ENCODE peak calls at places on chromosome 7, in four cellular contexts. One of them, this sample, is unnamed.

GRCh38 chr7:81845628-81846259 is 75.9 kb upstream of the HGF start:
- DNase-seq in K562: no peak
- DNase-seq in HepG2: no peak
- DNase-seq in H1: no peak
- DNase-seq in this sample: no peak

GRCh38 chr7:150850273-150850672 is 2.0 kb upstream of the AOC1 start:
- DNase-seq in H1: no peak
- DNase-seq in HepG2: no peak
- DNase-seq in K562: no peak
- DNase-seq in this sample: no peak

GRCh38 chr7:19558527-19558926 is 150.3 kb downstream of the POLR1F start:
- DNase-seq in HepG2: no peak
- DNase-seq in H1: no peak
- DNase-seq in K562: no peak
- DNase-seq in this sample: no peak

GRCh38 chr7:130426541-130426940 is 14.3 kb downstream of the CEP41 start:
- DNase-seq in HepG2: no peak
- DNase-seq in H1: no peak
- DNase-seq in K562: no peak
- DNase-seq in this sample: no peak

GRCh38 chr7:80288175-80289122 is 153.8 kb downstream of the GNAI1 start:
- DNase-seq in H1: peak; percentile 5
- DNase-seq in K562: no peak
- DNase-seq in HepG2: peak; percentile 15
- DNase-seq in this sample: no peak

GRCh38 chr7:27154901-27155815 is 1.3 kb downstream of the HOXA7 start:
- DNase-seq in H1: no peak
- DNase-seq in HepG2: no peak
- DNase-seq in K562: no peak
- DNase-seq in this sample: no peak

GRCh38 chr7:153224890-153225289 is 465.3 kb downstream of the ACTR3B start:
- DNase-seq in H1: no peak
- DNase-seq in K562: no peak
- DNase-seq in HepG2: no peak
- DNase-seq in this sample: no peak

GRCh38 chr7:139252451-139252850 is 21.4 kb downstream of the UBN2 start:
- DNase-seq in H1: no peak
- DNase-seq in K562: no peak
- DNase-seq in HepG2: no peak
- DNase-seq in this sample: no peak

GRCh38 chr7:11345621-11346020 is 371.9 kb downstream of the PHF14 start:
- DNase-seq in HepG2: no peak
- DNase-seq in H1: no peak
- DNase-seq in K562: no peak
- DNase-seq in this sample: no peak

GRCh38 chr7:105829681-105830322 is 46.6 kb downstream of the ATXN7L1 start:
- DNase-seq in H1: no peak
- DNase-seq in K562: no peak
- DNase-seq in HepG2: no peak
- DNase-seq in this sample: no peak

GRCh38 chr7:64883113-64883905 is 19.8 kb upstream of the ZNF273 start:
- DNase-seq in HepG2: no peak
- DNase-seq in K562: no peak
- DNase-seq in H1: no peak
- DNase-seq in this sample: no peak

GRCh38 chr7:129332354-129333056 is 101.7 kb upstream of the STRIP2 start:
- DNase-seq in HepG2: no peak
- DNase-seq in H1: no peak
- DNase-seq in K562: no peak
- DNase-seq in this sample: peak; percentile 37

GRCh38 chr7:129327076-129327475 is 102.2 kb downstream of the AHCYL2 start:
- DNase-seq in HepG2: no peak
- DNase-seq in K562: no peak
- DNase-seq in H1: no peak
- DNase-seq in this sample: no peak
- TF ChIP-seq PHF8 in HepG2: no peak
- TF ChIP-seq PHF8 in K562: no peak
- TF ChIP-seq PHF8 in H1: no peak
- TF ChIP-seq PHF8 in this sample: no peak

DNA sequence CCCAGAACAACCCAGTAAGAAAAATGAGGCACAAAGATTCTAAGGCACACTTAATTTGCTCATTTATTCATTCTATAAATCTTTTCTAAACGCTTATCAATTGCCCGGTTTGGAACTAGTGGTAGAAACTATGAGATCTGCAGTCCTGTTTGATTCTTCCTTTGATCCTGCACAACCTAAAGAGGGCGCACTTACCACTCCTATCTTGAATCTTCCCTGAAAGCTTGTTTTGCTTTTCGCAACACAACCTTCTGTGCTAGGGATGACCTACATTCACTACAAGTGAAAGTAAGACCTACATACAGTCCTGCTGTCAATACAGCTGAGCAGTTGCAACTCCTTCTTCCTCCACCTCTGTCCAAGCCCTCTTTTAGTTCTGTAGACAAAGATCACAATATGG is 12.6 kb upstream of the ARL4A start:
- DNase-seq in H1: no peak
- DNase-seq in K562: peak; percentile 32
- DNase-seq in HepG2: peak; percentile 84
- DNase-seq in this sample: no peak
- TF ChIP-seq PHF8 in H1: no peak
- TF ChIP-seq PHF8 in K562: no peak
- TF ChIP-seq PHF8 in HepG2: no peak
- TF ChIP-seq PHF8 in this sample: no peak

GRCh38 chr7:44329888-44330287 is 4.5 kb upstream of the CAMK2B start:
- DNase-seq in K562: no peak
- DNase-seq in H1: no peak
- DNase-seq in HepG2: no peak
- DNase-seq in this sample: no peak

GRCh38 chr7:44334734-44335097 is 9.3 kb upstream of the CAMK2B start:
- DNase-seq in K562: no peak
- DNase-seq in HepG2: no peak
- DNase-seq in H1: no peak
- DNase-seq in this sample: no peak

GRCh38 chr7:44335184-44335583 is 9.8 kb upstream of the CAMK2B start:
- DNase-seq in H1: no peak
- DNase-seq in K562: no peak
- DNase-seq in HepG2: no peak
- DNase-seq in this sample: no peak

GRCh38 chr7:44331682-44332081 is 6.3 kb upstream of the CAMK2B start:
- DNase-seq in HepG2: no peak
- DNase-seq in H1: no peak
- DNase-seq in K562: no peak
- DNase-seq in this sample: no peak

DNA sequence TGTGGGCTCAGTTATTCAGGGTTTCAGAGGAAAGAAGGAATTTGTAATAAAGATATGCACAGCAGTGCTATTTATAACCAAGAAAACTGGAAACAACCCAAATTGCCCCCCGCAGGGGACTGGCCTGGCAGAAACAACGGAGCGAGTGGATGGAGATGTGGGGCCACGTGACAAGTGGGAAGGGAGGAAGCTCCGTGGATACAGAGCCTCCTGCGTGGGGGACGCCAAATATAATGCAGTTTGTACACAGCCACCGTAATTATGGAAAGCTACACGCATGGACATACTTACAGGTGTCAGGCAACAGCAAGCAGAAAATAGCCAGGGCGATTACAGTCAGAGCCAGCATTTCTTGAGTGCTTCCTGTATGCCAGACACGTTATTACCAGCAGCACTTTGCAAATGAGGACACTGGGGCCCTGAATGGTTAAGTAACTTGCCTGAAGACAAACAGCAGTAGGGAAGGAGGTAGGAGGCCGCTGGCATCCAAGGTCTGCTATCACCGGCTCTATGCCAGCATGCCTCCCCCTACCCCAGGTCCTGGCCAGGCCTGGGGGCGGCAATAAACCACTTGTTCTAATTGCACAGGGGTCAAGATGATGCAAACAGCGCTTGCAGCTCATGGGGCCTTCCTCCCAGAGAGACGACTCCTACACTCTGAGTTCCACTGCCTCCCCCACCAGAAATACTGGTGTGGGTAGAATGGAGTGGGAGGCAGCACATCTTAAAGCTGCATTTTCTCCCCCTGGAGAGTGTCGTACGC is 8.8 kb upstream of the CAMK2B start:
- DNase-seq in H1: no peak
- DNase-seq in HepG2: no peak
- DNase-seq in K562: no peak
- DNase-seq in this sample: no peak
- TF ChIP-seq PHF8 in H1: no peak
- TF ChIP-seq PHF8 in HepG2: no peak
- TF ChIP-seq PHF8 in K562: no peak
- TF ChIP-seq PHF8 in this sample: no peak

GRCh38 chr7:23893942-23894890 is 184.2 kb downstream of the STK31 start:
- DNase-seq in H1: no peak
- DNase-seq in HepG2: no peak
- DNase-seq in K562: no peak
- DNase-seq in this sample: no peak
- TF ChIP-seq PHF8 in H1: no peak
- TF ChIP-seq PHF8 in HepG2: no peak
- TF ChIP-seq PHF8 in K562: no peak
- TF ChIP-seq PHF8 in this sample: no peak

GRCh38 chr7:16422917-16423316 is 1.6 kb upstream of the CRPPA start:
- DNase-seq in HepG2: no peak
- DNase-seq in K562: peak; percentile 52
- DNase-seq in H1: no peak
- DNase-seq in this sample: peak; percentile 14
- TF ChIP-seq PHF8 in HepG2: no peak
- TF ChIP-seq PHF8 in K562: no peak
- TF ChIP-seq PHF8 in H1: no peak
- TF ChIP-seq PHF8 in this sample: no peak

DNA sequence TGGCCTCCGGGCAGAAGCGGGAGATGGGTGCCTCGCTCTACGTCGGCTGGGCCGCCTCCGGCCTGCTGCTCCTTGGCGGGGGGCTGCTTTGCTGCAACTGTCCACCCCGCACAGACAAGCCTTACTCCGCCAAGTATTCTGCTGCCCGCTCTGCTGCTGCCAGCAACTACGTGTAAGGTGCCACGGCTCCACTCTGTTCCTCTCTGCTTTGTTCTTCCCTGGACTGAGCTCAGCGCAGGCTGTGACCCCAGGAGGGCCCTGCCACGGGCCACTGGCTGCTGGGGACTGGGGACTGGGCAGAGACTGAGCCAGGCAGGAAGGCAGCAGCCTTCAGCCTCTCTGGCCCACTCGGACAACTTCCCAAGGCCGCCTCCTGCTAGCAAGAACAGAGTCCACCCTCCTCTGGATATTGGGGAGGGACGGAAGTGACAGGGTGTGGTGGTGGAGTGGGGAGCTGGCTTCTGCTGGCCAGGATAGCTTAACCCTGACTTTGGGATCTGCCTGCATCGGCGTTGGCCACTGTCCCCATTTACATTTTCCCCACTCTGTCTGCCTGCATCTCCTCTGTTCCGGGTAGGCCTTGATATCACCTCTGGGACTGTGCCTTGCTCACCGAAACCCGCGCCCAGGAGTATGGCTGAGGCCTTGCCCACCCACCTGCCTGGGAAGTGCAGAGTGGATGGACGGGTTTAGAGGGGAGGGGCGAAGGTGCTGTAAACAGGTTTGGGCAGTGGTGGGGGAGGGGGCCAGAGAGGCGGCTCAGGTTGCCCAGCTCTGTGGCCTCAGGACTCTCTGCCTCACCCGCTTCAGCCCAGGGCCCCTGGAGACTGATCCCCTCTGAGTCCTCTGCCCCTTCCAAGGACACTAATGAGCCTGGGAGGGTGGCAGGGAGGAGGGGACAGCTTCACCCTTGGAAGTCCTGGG is 1.1 kb downstream of the CLDN4 start:
- DNase-seq in HepG2: peak; percentile 58
- DNase-seq in H1: no peak
- DNase-seq in K562: no peak
- DNase-seq in this sample: no peak
- TF ChIP-seq PHF8 in HepG2: no peak
- TF ChIP-seq PHF8 in H1: no peak
- TF ChIP-seq PHF8 in K562: no peak
- TF ChIP-seq PHF8 in this sample: no peak

DNA sequence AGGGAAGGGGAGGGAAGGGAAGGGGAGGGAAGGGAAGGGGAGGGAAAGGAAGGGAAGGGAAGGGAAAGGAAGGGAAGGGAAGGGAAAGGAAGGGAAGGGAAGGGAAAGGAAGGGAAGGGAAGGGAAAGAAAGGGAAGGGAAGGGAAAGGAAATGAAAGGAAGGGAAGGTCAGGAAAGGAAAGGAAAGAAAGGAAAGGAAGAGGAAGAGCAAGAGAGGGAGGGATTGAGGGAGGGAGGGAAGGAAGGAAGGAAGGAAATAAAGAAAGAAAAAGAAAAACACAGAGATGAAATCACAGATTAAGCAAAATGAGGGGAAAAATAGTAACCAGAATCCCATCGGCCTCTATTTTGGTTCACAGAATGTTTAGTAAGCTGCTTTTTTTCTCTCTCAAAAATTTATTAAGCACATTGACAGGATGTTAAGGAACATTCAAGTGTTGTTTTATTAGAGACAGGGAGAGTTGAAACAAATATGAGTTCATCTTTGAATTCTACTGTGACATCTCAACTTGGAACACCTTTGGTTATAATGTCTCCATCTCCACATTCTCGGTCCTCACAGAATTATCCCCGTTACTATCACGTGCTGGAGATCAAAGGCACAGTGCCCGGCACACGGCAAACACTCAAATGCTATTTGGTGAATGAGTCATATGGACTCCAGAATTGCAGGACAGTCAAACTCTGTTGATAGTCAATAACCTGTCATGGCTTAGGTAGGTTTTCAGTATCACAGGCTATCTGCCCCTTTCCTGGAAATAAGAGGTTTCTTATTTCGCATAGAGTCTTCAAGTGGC is 52.4 kb downstream of the ABCB1 start:
- DNase-seq in HepG2: peak; percentile 90
- DNase-seq in H1: no peak
- DNase-seq in K562: no peak
- DNase-seq in this sample: no peak
- TF ChIP-seq PHF8 in HepG2: no peak
- TF ChIP-seq PHF8 in H1: no peak
- TF ChIP-seq PHF8 in K562: no peak
- TF ChIP-seq PHF8 in this sample: no peak

GRCh38 chr7:49398236-49398635 is 375.2 kb upstream of the VWC2 start:
- DNase-seq in HepG2: no peak
- DNase-seq in H1: no peak
- DNase-seq in K562: no peak
- DNase-seq in this sample: no peak
- TF ChIP-seq PHF8 in HepG2: no peak
- TF ChIP-seq PHF8 in H1: no peak
- TF ChIP-seq PHF8 in K562: no peak
- TF ChIP-seq PHF8 in this sample: no peak

This sample was measured in A549.